ENCODE peak calls at places on chromosomes 4 and X, in seven cellular contexts. O, Q, V, T, X, R and M are unnamed samples.

GRCh38 chrX:11647048-11647650 is 18.6 kb downstream of the ARHGAP6 start:
- DNase-seq in O (no peak), Q (no peak), V (no peak), T (no peak), X (no peak), R (no peak), M (no peak)

GRCh38 chr4:114921790-114922581 is 191.4 kb downstream of the NDST4 start:
- DNase-seq in O (no peak), Q (no peak), V (no peak), T (no peak), X (no peak), R (no peak), M (no peak)

GRCh38 chr4:112112590-112113170 is 32.6 kb upstream of the FAM241A start:
- DNase-seq in O (no peak), Q (no peak), V (no peak), T (no peak), X (no peak), R (peak; percentile 6), M (no peak)

GRCh38 chr4:40992472-40993298 is 221.7 kb downstream of the APBB2 start:
- DNase-seq in O (no peak), Q (no peak), V (peak; percentile 26), T (peak; percentile 88), X (no peak), R (peak; percentile 38), M (no peak)

GRCh38 chr4:33746979-33747378 is 2497.3 kb downstream of the ARAP2 start:
- DNase-seq in O (no peak), Q (no peak), V (peak; percentile 3), T (peak; percentile 22), X (no peak), R (no peak), M (no peak)

GRCh38 chr4:32037391-32037790 is 1317.2 kb downstream of the PCDH7 start:
- DNase-seq in O (no peak), Q (no peak), V (no peak), T (no peak), X (no peak), R (no peak), M (no peak)

GRCh38 chrX:42028113-42028512 is 104.8 kb upstream of the CASK start:
- DNase-seq in O (no peak), Q (no peak), V (no peak), T (no peak), X (no peak), R (no peak), M (no peak)

GRCh38 chrX:53288173-53288572 is 6.8 kb upstream of the IQSEC2 start:
- DNase-seq in O (peak; percentile 58), Q (peak; percentile 78), V (peak; percentile 38), T (peak; percentile 20), X (no peak), R (no peak), M (no peak)

GRCh38 chrX:152814048-152814447 is 16.5 kb downstream of the CETN2 start:
- DNase-seq in O (no peak), Q (no peak), V (no peak), T (no peak), X (no peak), R (no peak), M (no peak)

GRCh38 chrX:73850124-73851013 is 287.4 kb downstream of the CHIC1 start:
- DNase-seq in O (no peak), Q (peak; percentile 77), V (peak; percentile 15), T (peak; percentile 46), X (no peak), R (peak; percentile 58), M (no peak)

GRCh38 chrX:23052324-23052723 is 52.6 kb downstream of the DDX53 start:
- DNase-seq in O (no peak), Q (no peak), V (no peak), T (no peak), X (no peak), R (no peak), M (no peak)

GRCh38 chr4:156523492-156523891 is 448.1 kb downstream of the PDGFC start:
- DNase-seq in O (no peak), Q (no peak), V (no peak), T (no peak), X (no peak), R (no peak), M (no peak)

GRCh38 chrX:108199691-108200090 is 108.1 kb downstream of the ATG4A start:
- DNase-seq in O (no peak), Q (no peak), V (peak; percentile 16), T (peak; percentile 15), X (no peak), R (peak; percentile 77), M (no peak)

GRCh38 chr4:93835929-93836328 is 7.4 kb downstream of the ATOH1 start:
- DNase-seq in O (no peak), Q (no peak), V (no peak), T (no peak), X (no peak), R (no peak), M (no peak)

GRCh38 chr4:86961605-86962295 is 26.9 kb downstream of the AFF1 start:
- DNase-seq in O (no peak), Q (no peak), V (peak; percentile 63), T (peak; percentile 84), X (no peak), R (no peak), M (no peak)
- H3K4me1 ChIP-seq in O (peaks cover 19% of the 10 kb centered on the region), Q (peaks cover 35% of the 10 kb centered on the region), V (peaks cover 6% of the 10 kb centered on the region), T (peaks cover 16% of the 10 kb centered on the region), X (peaks cover 13% of the 10 kb centered on the region), R (peaks cover 8% of the 10 kb centered on the region), M (no peaks in the 10 kb centered on the region)

GRCh38 chr4:56821394-56822263 is at the start of gene SPINK2:
- DNase-seq in O (peak; percentile 25), Q (no peak), V (peak; percentile 55), T (no peak), X (no peak), R (peak; percentile 67), M (peak; percentile 48)
- H3K4me3 ChIP-seq in O (peak within 1 kb of the TSS; percentile 60), Q (peak within 1 kb of the TSS; percentile 62), V (peak within 1 kb of the TSS; percentile 72), T (peak within 1 kb of the TSS; percentile 25), X (peak within 1 kb of the TSS; percentile 51), R (peak within 1 kb of the TSS; percentile 59), M (peak within 1 kb of the TSS; percentile 54)

DNA sequence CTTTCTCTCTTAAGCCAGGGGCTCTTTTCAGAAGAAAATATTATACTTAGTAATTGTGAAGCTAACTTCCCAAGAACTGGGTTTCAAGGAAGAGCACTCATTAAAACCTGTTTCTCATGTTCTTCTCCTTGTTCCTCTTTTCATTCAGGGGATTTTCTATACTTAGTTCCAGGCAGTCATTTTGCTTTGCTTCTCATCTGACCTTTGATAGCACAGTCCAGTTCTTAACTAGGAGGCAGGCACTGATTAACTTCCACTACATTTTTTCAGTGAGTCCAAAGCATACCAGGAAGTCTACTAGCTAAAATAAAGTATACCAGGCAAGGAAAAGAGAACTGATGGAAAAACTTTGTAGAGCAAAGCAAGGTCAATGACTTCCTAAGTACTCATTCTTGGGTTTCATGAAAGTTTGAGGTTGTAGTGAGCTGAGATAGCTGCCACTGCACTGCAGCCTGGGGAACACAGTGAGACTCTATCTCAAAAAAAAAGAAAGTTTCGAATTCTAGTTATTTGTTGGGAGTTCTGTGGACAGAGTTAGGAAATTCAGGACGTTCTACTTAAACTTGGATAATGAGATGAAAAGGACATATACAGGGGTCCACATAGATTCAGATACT is 190.1 kb upstream of the HS3ST1 start:
- DNase-seq in O (no peak), Q (no peak), V (no peak), T (no peak), X (no peak), R (no peak), M (no peak)
- H3K27ac ChIP-seq in O (no peak overlapping the region), Q (no peak overlapping the region), V (no peak overlapping the region), T (no peak overlapping the region), X (no peak overlapping the region), R (no peak overlapping the region), M (no peak overlapping the region)

GRCh38 chr4:182905038-182905437 is 12.1 kb downstream of the DCTD start:
- DNase-seq in O (no peak), Q (no peak), V (no peak), T (no peak), X (no peak), R (no peak), M (no peak)
- H3K4me1 ChIP-seq in O (no peaks in the 10 kb centered on the region), Q (no peaks in the 10 kb centered on the region), V (no peaks in the 10 kb centered on the region), T (no peaks in the 10 kb centered on the region), X (no peaks in the 10 kb centered on the region), R (no peaks in the 10 kb centered on the region), M (no peaks in the 10 kb centered on the region)

GRCh38 chr4:90357117-90357710 is 230.0 kb downstream of the CCSER1 start:
- DNase-seq in O (no peak), Q (no peak), V (peak; percentile 13), T (peak; percentile 67), X (no peak), R (peak; percentile 58), M (no peak)
- H3K4me3 ChIP-seq in O (no peak overlapping the region), Q (no peak overlapping the region), V (no peak overlapping the region), T (no peak overlapping the region), X (no peak overlapping the region), R (no peak overlapping the region), M (no peak overlapping the region)

GRCh38 chrX:65600106-65600505 is 65.5 kb upstream of the LAS1L start:
- DNase-seq in O (no peak), Q (no peak), V (no peak), T (no peak), X (no peak), R (no peak), M (no peak)

GRCh38 chrX:65596270-65596669 is 61.7 kb upstream of the LAS1L start:
- DNase-seq in O (no peak), Q (no peak), V (peak; percentile 80), T (peak; percentile 66), X (no peak), R (peak; percentile 28), M (peak; percentile 42)

GRCh38 chrX:65601126-65601525 is 66.3 kb upstream of the MSN start:
- DNase-seq in O (no peak), Q (no peak), V (peak; percentile 31), T (no peak), X (no peak), R (no peak), M (no peak)

GRCh38 chrX:65601530-65602281 is 65.7 kb upstream of the MSN start:
- DNase-seq in O (peak; percentile 85), Q (peak; percentile 88), V (peak; percentile 69), T (peak; percentile 85), X (peak; percentile 83), R (peak; percentile 68), M (peak; percentile 27)

DNA sequence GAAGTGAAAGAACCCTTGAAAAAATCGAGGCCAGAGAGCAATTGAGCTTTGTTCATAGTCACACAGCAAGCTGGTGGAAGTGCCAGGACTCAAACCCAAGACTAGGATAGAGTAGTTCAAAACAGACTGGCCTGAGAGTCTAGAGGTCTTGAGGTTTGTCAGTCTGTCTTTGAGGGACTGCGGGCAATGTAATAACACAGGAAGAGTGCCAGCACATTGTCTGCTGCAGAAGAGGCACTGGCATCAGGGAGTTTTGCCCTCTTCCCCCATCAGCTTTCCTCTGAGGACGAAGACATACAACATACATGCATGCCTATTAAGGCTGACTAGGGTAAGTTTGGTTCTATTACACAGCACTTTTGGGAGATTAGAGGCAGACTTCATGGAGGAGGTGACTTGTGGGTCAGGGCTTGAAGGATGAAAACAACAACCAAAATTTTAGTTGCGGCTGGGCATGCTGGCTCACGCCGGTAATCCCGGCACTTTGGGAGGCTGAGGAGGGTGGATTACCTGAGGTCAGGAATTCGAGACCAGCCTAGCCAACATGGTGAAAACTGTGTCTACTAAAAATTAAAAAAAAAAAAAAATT is 64.1 kb upstream of the LAS1L start:
- DNase-seq in O (no peak), Q (no peak), V (peak; percentile 37), T (no peak), X (no peak), R (no peak), M (no peak)
- H3K27ac ChIP-seq in O (no peak overlapping the region), Q (no peak overlapping the region), V (peak overlapping the region; percentile 60), T (no peak overlapping the region), X (no peak overlapping the region), R (no peak overlapping the region), M (peak overlapping the region; percentile 79)